ENCODE peak calls at places on chromosomes 11 and 22, in four cellular contexts. Y is activated naive CD8-positive, alpha-beta T cell treated with anti-CD3 and anti-CD28 coated beads, Interleukin-2, amount 50 U/mL, for 24 hours; H is activated CD4-positive, alpha-beta T cell treated with anti-CD3 and anti-CD28 coated beads for 24 hours; U is RWPE2. B is an unnamed sample.

GRCh38 chr11:1573847-1574255 is 1.8 kb upstream of the DUSP8 start:
- DNase-seq in H (no peak), U (no peak), Y (no peak), B (no peak)

GRCh38 chr22:38607680-38608079 is 37.7 kb upstream of the DMC1 start:
- DNase-seq in U (no peak), H (no peak), Y (no peak), B (no peak)

GRCh38 chr11:128895505-128895904 is 4.3 kb downstream of the KCNJ5 start:
- DNase-seq in U (no peak), H (no peak), Y (no peak), B (no peak)

GRCh38 chr11:27820249-27820648 is 120.0 kb upstream of the BDNF start:
- DNase-seq in H (no peak), U (no peak), Y (no peak), B (no peak)

GRCh38 chr11:131973017-131973416 is 602.6 kb downstream of the NTM start:
- DNase-seq in H (no peak), U (no peak), Y (no peak), B (no peak)

GRCh38 chr11:114257621-114258558 is 38.3 kb upstream of the NNMT start:
- DNase-seq in Y (no peak), U (no peak), H (no peak), B (no peak)

GRCh38 chr22:31970490-31971444 is 26.4 kb downstream of the YWHAH start:
- DNase-seq in U (peak; percentile 84), H (peak; percentile 84), Y (peak; percentile 90), B (peak; percentile 27)

GRCh38 chr11:12569499-12570040 is 104.7 kb upstream of the TEAD1 start:
- DNase-seq in U (no peak), Y (no peak), H (no peak), B (no peak)

GRCh38 chr11:69402251-69402892 is 79.1 kb upstream of the LINC01488 start:
- DNase-seq in Y (no peak), H (no peak), U (no peak), B (no peak)

GRCh38 chr11:69472053-69472765 is 9.3 kb upstream of the LINC01488 start:
- DNase-seq in Y (no peak), U (no peak), H (no peak), B (no peak)

GRCh38 chr11:11387906-11388305 is 34.9 kb upstream of the CSNK2A3 start:
- DNase-seq in H (no peak), Y (no peak), U (no peak), B (no peak)

GRCh38 chr11:116742104-116742503 is 30.7 kb downstream of the BUD13 start:
- DNase-seq in U (no peak), H (no peak), Y (no peak), B (no peak)

GRCh38 chr11:127789887-127790286 is 789.3 kb upstream of the KIRREL3 start:
- DNase-seq in H (no peak), Y (no peak), U (no peak), B (peak; percentile 31)

GRCh38 chr11:13073119-13073981 is 64.2 kb downstream of the RASSF10 start:
- DNase-seq in H (no peak), Y (no peak), U (peak; percentile 94), B (no peak)

GRCh38 chr11:70568504-70569172 is 170.3 kb downstream of the CTTN start:
- DNase-seq in Y (no peak), U (peak; percentile 40), H (no peak), B (no peak)

GRCh38 chr11:75797796-75798195 is 17.2 kb upstream of the UVRAG start:
- DNase-seq in U (no peak), H (no peak), Y (no peak), B (no peak)

GRCh38 chr11:11157201-11157600 is 195.8 kb downstream of the CSNK2A3 start:
- DNase-seq in H (peak; percentile 21), Y (peak; percentile 32), U (no peak), B (peak; percentile 31)

GRCh38 chr11:2745511-2745910 is 45.7 kb upstream of the KCNQ1OT1 start:
- DNase-seq in Y (no peak), U (peak; percentile 62), H (no peak), B (no peak)

GRCh38 chr22:46024136-46024840 is 47.3 kb upstream of the WNT7B start:
- DNase-seq in Y (no peak), H (no peak), U (no peak), B (no peak)

GRCh38 chr11:132206993-132207392 is 836.6 kb downstream of the NTM start:
- DNase-seq in U (no peak), Y (no peak), H (no peak), B (no peak)

GRCh38 chr11:115145316-115145715 is 358.9 kb downstream of the CADM1 start:
- DNase-seq in U (no peak), Y (no peak), H (no peak), B (no peak)